ENCODE peak calls at places on chromosomes 12 and 14, in four cellular contexts. K is left lung, X is PC-9, Q is kidney. W is an unnamed sample.

GRCh38 chr12:1384910-1385309 is 209.5 kb downstream of the FBXL14 start:
- DNase-seq in K (no peak), X (no peak), Q (no peak), W (no peak)

GRCh38 chr12:127485528-127485927 is 781.4 kb upstream of the TMEM132C start:
- DNase-seq in X (peak), Q (no peak), K (no peak), W (no peak)

GRCh38 chr14:32545109-32545857 is 216.2 kb downstream of the AKAP6 start:
- DNase-seq in Q (no peak), K (no peak), X (no peak), W (no peak)

GRCh38 chr14:99524091-99524661 is 43.0 kb downstream of the CCNK start:
- DNase-seq in Q (peak), K (no peak), X (no peak), W (no peak)

GRCh38 chr12:14216405-14217294 is 148.8 kb upstream of the ATF7IP start:
- DNase-seq in K (no peak), Q (no peak), X (no peak), W (no peak)

GRCh38 chr14:94127330-94127729 is 2.1 kb downstream of the IFI27L2 start:
- DNase-seq in X (no peak), K (no peak), Q (no peak), W (no peak)

GRCh38 chr12:47808574-47809380 is 10.9 kb downstream of the HDAC7 start:
- DNase-seq in Q (no peak), K (peak), X (no peak), W (no peak)

GRCh38 chr14:69606258-69606657 is 5.1 kb upstream of the SUSD6 start:
- DNase-seq in Q (no peak), K (peak), X (no peak), W (no peak)

GRCh38 chr14:68249534-68250517 is 430.2 kb downstream of the RAD51B start:
- DNase-seq in K (no peak), Q (no peak), X (peak), W (no peak)

GRCh38 chr12:96401061-96401871 is 1.0 kb upstream of the CDK17 start:
- DNase-seq in K (no peak), Q (no peak), X (peak), W (no peak)

GRCh38 chr12:62632521-62632920 is 165.9 kb downstream of the MON2 start:
- DNase-seq in X (peak), Q (peak), K (peak), W (no peak)

GRCh38 chr12:55049676-55050075 is 29.9 kb downstream of the NEUROD4 start:
- DNase-seq in K (no peak), Q (no peak), X (no peak), W (no peak)

GRCh38 chr12:26125451-26126339 is 858 bp upstream of the BHLHE41 start:
- DNase-seq in Q (peak), X (peak), K (peak), W (peak)

GRCh38 chr14:59852350-59852749 is 18.2 kb downstream of the RTN1 start:
- DNase-seq in Q (no peak), K (no peak), X (no peak), W (no peak)

GRCh38 chr12:41932470-41932991 is 212.1 kb downstream of the GXYLT1 start:
- DNase-seq in K (peak), X (no peak), Q (peak), W (peak)

GRCh38 chr14:53054457-53054856 is 98.7 kb downstream of the DDHD1 start:
- DNase-seq in X (no peak), Q (no peak), K (no peak), W (no peak)

GRCh38 chr12:87931764-87932163 is 97.4 kb downstream of the C12orf50 start:
- DNase-seq in K (no peak), Q (no peak), X (no peak), W (no peak)

GRCh38 chr14:36579573-36580140 is 2.8 kb downstream of the NKX2-8 start:
- DNase-seq in X (no peak), K (no peak), Q (no peak), W (no peak)

GRCh38 chr14:69535230-69535848 is 39.3 kb downstream of the CCDC177 start:
- DNase-seq in K (peak), X (peak), Q (no peak), W (no peak)

GRCh38 chr14:96103560-96104460 is 64.6 kb downstream of the C14orf132 start:
- DNase-seq in Q (peak), X (no peak), K (no peak), W (no peak)

GRCh38 chr14:64324461-64325255 is 30.5 kb upstream of the ESR2 start:
- DNase-seq in X (no peak), K (no peak), Q (no peak), W (no peak)

GRCh38 chr14:68450391-68451120 is 342.3 kb downstream of the ZFP36L1 start:
- DNase-seq in X (no peak), K (no peak), Q (no peak), W (no peak)

GRCh38 chr12:96861656-96862055 is 45.4 kb upstream of the NEDD1 start:
- DNase-seq in K (no peak), Q (no peak), X (no peak), W (no peak)

GRCh38 chr14:92581966-92582566 is 68.5 kb downstream of the RIN3 start:
- DNase-seq in X (no peak), Q (no peak), K (no peak), W (no peak)

GRCh38 chr12:101552277-101552676 is 42.5 kb upstream of the MYBPC1 start:
- DNase-seq in X (no peak), Q (no peak), K (no peak), W (no peak)

GRCh38 chr14:21991130-21991529 is 317.5 kb upstream of the OR4E1 start:
- DNase-seq in K (no peak), Q (no peak), X (no peak), W (no peak)

GRCh38 chr12:5745251-5745888 is 199.7 kb downstream of the ANO2 start:
- DNase-seq in X (peak), K (peak), Q (no peak), W (no peak)

GRCh38 chr12:102465762-102466560 is 14.4 kb downstream of the IGF1 start:
- DNase-seq in K (no peak), Q (no peak), X (no peak), W (no peak)

GRCh38 chr14:85315891-85316290 is 214.1 kb upstream of the FLRT2 start:
- DNase-seq in K (no peak), X (no peak), Q (no peak), W (no peak)

GRCh38 chr12:70393787-70394519 is 27.9 kb downstream of the KCNMB4 start:
- DNase-seq in Q (no peak), X (no peak), K (no peak), W (no peak)

GRCh38 chr12:95516757-95517156 is 34.5 kb downstream of the USP44 start:
- DNase-seq in K (no peak), X (no peak), Q (no peak), W (no peak)

GRCh38 chr14:30874999-30875787 is 834 bp downstream of the COCH start:
- DNase-seq in K (no peak), Q (peak), X (no peak), W (no peak)
- H3K4me3 ChIP-seq in K (peak), Q (peak), X (no peak), W (peak)

GRCh38 chr12:84624601-84625000 is 288.0 kb downstream of the SLC6A15 start:
- DNase-seq in X (no peak), Q (no peak), K (no peak), W (no peak)
- TF ChIP-seq CTCF in X (no peak), Q (no peak), K (no peak), W (no peak)

GRCh38 chr12:94179723-94180122 is 31.3 kb downstream of the PLXNC1 start:
- DNase-seq in Q (no peak), X (no peak), K (no peak), W (no peak)
- H3K27ac ChIP-seq in Q (no peak), X (no peak), K (peak), W (no peak)

GRCh38 chr14:89304972-89305703 is 111.9 kb downstream of the FOXN3 start:
- DNase-seq in X (no peak), Q (no peak), K (peak), W (peak)
- H3K4me3 ChIP-seq in X (no peak), Q (no peak), K (no peak), W (peak)

DNA sequence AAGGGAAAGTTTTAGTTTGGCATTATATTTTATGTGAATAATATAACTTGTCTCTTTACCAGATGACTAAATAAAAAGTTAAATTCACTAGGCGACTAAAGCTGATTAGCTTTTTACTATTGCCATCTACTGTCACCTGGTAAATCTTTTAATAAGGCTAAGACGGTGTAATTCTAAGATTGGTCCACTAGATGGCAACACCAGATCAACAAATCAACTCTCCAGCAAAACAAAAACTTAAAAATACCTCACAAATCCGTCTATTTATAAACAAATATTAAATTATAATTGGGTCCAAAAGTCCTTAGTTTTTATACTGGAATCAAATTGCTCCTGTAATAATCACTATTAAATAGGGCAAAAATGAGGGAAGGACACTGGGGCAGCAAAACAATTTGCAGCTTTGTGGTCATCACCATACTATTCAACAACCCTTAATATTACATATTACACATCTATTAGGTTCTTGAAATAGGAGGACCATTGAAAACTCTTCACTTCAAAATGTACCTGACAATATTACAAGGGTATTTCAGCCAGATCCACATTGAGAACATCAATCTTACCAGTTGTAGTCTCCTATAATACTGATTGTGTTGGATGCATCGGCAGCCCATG is 47.9 kb downstream of the GALC start:
- DNase-seq in K (no peak), X (no peak), Q (no peak), W (no peak)
- TF ChIP-seq CTCF in K (peak), X (peak), Q (peak), W (peak)

DNA sequence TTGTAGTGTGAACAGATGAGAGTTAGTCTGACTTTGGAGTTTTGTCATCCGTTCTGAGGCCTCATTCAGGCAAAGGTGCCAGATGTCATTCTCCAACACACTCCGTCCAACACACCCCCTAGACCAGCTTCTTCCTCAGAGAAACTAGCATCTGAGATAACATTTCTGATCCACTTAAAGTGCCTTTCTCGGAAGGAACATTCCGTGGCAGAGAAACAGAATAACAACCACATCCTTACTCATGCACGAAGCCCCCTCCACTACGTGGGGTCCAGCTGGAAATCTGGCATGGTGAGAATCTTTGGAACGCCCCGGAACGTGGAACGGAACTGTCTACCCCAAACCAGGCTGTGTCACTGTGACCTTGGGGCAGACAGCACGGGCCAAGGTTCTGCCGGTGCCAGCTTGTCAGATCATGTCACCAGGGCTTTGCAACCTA is 17.0 kb upstream of the BCL7A start:
- DNase-seq in X (no peak), Q (peak), K (no peak), W (no peak)
- H3K27ac ChIP-seq in X (no peak), Q (no peak), K (no peak), W (peak)

DNA sequence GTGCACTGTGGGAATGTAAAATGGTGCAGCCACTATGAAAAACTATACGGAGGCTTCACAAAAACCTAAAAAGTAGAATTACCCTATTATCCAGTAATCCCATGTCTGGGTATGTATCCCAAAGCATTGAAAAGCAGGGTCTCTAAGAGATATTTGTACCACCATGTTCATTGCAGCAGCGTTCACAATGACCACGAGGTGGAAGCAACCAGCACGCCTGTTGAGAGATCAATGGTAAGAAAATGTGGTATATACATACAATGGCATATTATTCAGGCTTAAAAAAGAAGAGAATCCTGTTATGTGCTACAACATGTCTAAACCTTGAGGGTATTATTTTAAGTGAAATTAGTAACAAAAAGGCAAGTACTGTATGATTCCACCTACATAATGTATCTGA is 910 bp upstream of the NOPCHAP1 start:
- DNase-seq in Q (no peak), K (no peak), X (no peak), W (no peak)
- H3K4me3 ChIP-seq in Q (peak), K (no peak), X (peak), W (peak)

DNA sequence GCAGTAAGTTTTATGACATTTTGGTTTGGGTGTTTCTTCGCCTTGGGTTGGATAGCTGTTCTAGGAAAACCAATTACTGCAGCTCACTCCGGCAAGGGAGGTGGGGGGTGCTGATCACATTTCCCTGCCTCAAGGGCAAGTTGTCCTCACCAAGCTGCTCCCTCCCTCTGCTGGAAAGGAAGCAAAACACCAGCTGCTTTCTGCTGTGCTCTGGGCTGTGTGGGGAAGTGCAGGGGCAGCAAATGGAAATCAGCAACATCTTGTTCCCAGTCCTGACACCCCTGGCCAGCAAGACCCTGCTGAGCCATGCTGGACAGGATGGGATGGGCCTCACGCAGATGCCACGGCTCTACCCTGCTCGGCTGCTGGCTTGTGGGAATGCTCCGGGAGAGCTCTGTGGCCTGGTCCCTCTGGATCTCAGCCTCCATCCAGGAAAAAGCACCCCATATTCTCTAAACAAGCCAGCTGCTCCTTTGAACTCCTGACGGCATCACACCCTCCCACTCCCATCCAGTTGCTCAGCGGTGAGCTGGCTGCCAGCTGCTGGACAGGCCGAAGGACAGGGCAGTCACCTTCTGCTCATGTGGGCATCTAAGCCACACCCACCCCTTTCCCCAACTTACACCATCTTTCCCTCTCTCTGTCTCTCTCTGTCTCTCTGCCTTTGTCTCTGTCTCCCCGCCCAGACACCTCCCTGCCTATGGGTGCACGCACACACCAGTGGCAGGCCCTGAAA is 52.4 kb upstream of the EIF5 start:
- DNase-seq in X (peak), Q (peak), K (no peak), W (no peak)
- TF ChIP-seq CTCF in X (peak), Q (peak), K (no peak), W (no peak)

GRCh38 chr14:54719406-54719805 is 152.5 kb downstream of the SAMD4A start:
- DNase-seq in Q (no peak), X (no peak), K (no peak), W (no peak)
- H3K27ac ChIP-seq in Q (no peak), X (no peak), K (no peak), W (peak)

GRCh38 chr12:132153501-132154340 is 9.5 kb downstream of the NOC4L start:
- DNase-seq in Q (peak), K (no peak), X (peak), W (no peak)
- H3K4me3 ChIP-seq in Q (peak), K (no peak), X (no peak), W (peak)

W was measured in ascending aorta.